ENCODE peak calls at places on chromosome 1, in six cellular contexts. One of them, this sample, is unnamed.

GRCh38 chr1:23444104-23444533 is 19.6 kb upstream of the TCEA3 start:
- DNase-seq in epithelial cell of esophagus: peak; percentile 44
- DNase-seq in cardiac muscle cell: peak; percentile 99
- DNase-seq in fibroblast of mammary gland: peak; percentile 98
- DNase-seq in kidney: no peak
- DNase-seq in AG10803: peak; percentile 98
- DNase-seq in this sample: no peak

GRCh38 chr1:230242317-230242716 is 175.3 kb downstream of the GALNT2 start:
- DNase-seq in cardiac muscle cell: peak; percentile 82
- DNase-seq in epithelial cell of esophagus: no peak
- DNase-seq in AG10803: no peak
- DNase-seq in kidney: no peak
- DNase-seq in fibroblast of mammary gland: peak; percentile 31
- DNase-seq in this sample: no peak

GRCh38 chr1:93516164-93516563 is 68.2 kb downstream of the FNBP1L start:
- DNase-seq in cardiac muscle cell: no peak
- DNase-seq in fibroblast of mammary gland: peak; percentile 8
- DNase-seq in AG10803: no peak
- DNase-seq in kidney: no peak
- DNase-seq in epithelial cell of esophagus: peak; percentile 14
- DNase-seq in this sample: peak; percentile 45

GRCh38 chr1:236301080-236301957 is 19.6 kb upstream of the ERO1B start:
- DNase-seq in fibroblast of mammary gland: no peak
- DNase-seq in epithelial cell of esophagus: no peak
- DNase-seq in AG10803: no peak
- DNase-seq in kidney: no peak
- DNase-seq in cardiac muscle cell: no peak
- DNase-seq in this sample: no peak

GRCh38 chr1:27668808-27669723 is 2.9 kb downstream of the IFI6 start:
- DNase-seq in epithelial cell of esophagus: peak; percentile 74
- DNase-seq in cardiac muscle cell: peak; percentile 73
- DNase-seq in kidney: peak; percentile 91
- DNase-seq in fibroblast of mammary gland: peak; percentile 58
- DNase-seq in AG10803: peak; percentile 52
- DNase-seq in this sample: peak; percentile 85

GRCh38 chr1:240239309-240239708 is 147.6 kb downstream of the FMN2 start:
- DNase-seq in epithelial cell of esophagus: no peak
- DNase-seq in cardiac muscle cell: no peak
- DNase-seq in kidney: no peak
- DNase-seq in AG10803: no peak
- DNase-seq in fibroblast of mammary gland: no peak
- DNase-seq in this sample: no peak

GRCh38 chr1:4963251-4963650 is 308.8 kb downstream of the AJAP1 start:
- DNase-seq in cardiac muscle cell: no peak
- DNase-seq in AG10803: peak; percentile 66
- DNase-seq in kidney: no peak
- DNase-seq in epithelial cell of esophagus: peak; percentile 47
- DNase-seq in fibroblast of mammary gland: peak; percentile 6
- DNase-seq in this sample: no peak

GRCh38 chr1:206608108-206608698 is 4.1 kb downstream of the EIF2D start:
- DNase-seq in kidney: no peak
- DNase-seq in AG10803: peak; percentile 44
- DNase-seq in cardiac muscle cell: peak; percentile 59
- DNase-seq in fibroblast of mammary gland: peak; percentile 55
- DNase-seq in epithelial cell of esophagus: peak; percentile 63
- DNase-seq in this sample: peak; percentile 77

GRCh38 chr1:96370752-96371151 is 350.8 kb upstream of the PTBP2 start:
- DNase-seq in AG10803: peak; percentile 93
- DNase-seq in fibroblast of mammary gland: peak; percentile 91
- DNase-seq in epithelial cell of esophagus: peak; percentile 84
- DNase-seq in cardiac muscle cell: peak; percentile 93
- DNase-seq in kidney: no peak
- DNase-seq in this sample: no peak

DNA sequence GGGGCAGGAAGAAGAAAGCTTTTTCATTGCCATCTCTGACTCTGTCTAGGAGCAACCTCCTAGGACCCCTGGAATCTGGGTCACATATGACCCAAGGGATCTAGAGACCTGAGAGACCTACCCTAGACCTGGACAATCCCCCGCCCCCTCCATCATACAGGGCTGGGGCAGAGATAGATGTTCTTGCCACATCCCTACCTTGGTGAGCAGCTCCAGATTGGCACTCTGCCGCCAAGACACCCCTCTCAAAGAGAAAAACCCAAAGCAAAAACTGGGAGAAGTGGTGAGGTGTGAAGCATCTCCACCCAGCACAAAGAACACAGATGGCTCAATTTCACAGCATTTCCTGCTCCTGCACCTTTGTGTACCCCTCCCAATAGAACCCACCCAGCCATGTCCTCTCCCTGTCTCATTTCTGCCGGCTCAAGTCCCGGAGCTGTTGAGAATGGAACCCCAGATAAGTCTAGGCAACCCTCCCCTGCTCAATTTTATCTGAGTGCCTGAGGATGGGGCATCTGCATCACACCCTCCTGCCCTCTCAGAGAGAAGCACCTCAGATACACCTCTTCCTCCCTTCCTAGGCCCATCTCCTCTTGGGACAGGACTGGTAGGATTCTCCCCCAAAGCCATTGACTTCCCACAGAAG is 1.2 kb downstream of the KIF21B start:
- DNase-seq in fibroblast of mammary gland: no peak
- DNase-seq in AG10803: no peak
- DNase-seq in epithelial cell of esophagus: no peak
- DNase-seq in kidney: peak; percentile 38
- DNase-seq in cardiac muscle cell: no peak
- DNase-seq in this sample: no peak
- H3K4me3 ChIP-seq in fibroblast of mammary gland: no peak overlapping the region
- H3K4me3 ChIP-seq in AG10803: no peak overlapping the region
- H3K4me3 ChIP-seq in epithelial cell of esophagus: no peak overlapping the region
- H3K4me3 ChIP-seq in kidney: peak overlapping the region; percentile 19
- H3K4me3 ChIP-seq in cardiac muscle cell: no peak overlapping the region
- H3K4me3 ChIP-seq in this sample: peak overlapping the region; percentile 82

DNA sequence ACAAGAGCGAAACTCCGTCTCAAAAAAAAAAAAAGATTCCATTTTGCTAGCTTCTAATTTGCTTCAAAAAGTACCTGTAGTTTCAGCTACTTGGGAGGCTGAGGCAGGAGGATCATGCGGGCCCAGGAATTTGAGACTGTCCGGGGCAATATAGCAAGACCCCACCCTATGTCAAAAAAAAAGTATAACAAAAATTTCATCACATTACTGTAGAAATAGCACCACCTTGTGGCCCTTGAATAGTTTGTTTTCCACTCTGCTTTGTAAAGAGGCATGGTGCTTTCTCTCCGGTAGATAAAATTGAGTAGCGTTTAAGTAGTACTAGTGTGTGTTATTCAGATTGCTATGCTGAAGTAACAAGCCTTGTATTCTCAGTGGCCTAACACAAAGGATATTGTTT is 18.2 kb upstream of the MSTO1 start:
- DNase-seq in fibroblast of mammary gland: peak; percentile 78
- DNase-seq in kidney: no peak
- DNase-seq in cardiac muscle cell: peak; percentile 78
- DNase-seq in epithelial cell of esophagus: peak; percentile 71
- DNase-seq in AG10803: peak; percentile 71
- DNase-seq in this sample: peak; percentile 65
- TF ChIP-seq CTCF in fibroblast of mammary gland: peak; percentile 48
- TF ChIP-seq CTCF in kidney: peak; percentile 60
- TF ChIP-seq CTCF in cardiac muscle cell: peak; percentile 46
- TF ChIP-seq CTCF in epithelial cell of esophagus: peak; percentile 58
- TF ChIP-seq CTCF in AG10803: peak; percentile 63
- TF ChIP-seq CTCF in this sample: peak; percentile 44

DNA sequence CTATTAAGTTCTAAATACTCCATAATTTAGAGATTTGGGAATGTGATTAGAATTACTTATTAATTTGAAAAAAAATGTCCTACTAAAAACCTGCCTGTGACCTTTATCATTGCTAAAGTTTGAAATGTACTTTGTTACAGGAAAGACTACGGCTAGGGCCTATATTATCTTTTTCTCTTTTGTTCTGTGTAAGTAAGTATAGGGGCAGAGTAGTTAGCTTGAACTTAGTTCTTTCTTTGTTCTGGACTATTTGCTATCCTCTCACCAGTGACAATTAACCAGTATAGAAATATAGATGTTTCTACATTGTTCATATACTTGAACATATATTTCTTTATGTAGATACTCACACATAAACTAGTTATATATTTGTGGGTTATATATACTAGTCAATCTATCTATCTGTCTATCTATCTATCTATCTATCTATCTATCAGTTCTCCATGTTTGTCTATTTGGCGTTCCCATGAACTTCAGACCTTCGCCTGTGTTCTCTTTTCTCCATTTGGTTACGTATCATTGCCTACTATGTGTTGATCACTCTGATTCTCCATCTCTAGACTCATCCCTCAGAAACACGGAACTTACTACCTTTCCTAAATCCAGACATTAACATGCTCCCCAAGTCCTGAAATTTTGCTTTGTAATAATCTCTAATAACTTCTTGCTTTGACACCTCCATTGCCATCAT is 3.3 kb downstream of the PTPRC start:
- DNase-seq in kidney: no peak
- DNase-seq in fibroblast of mammary gland: no peak
- DNase-seq in AG10803: no peak
- DNase-seq in cardiac muscle cell: no peak
- DNase-seq in epithelial cell of esophagus: no peak
- DNase-seq in this sample: no peak
- H3K4me3 ChIP-seq in kidney: no peak overlapping the region
- H3K4me3 ChIP-seq in fibroblast of mammary gland: no peak overlapping the region
- H3K4me3 ChIP-seq in AG10803: no peak overlapping the region
- H3K4me3 ChIP-seq in cardiac muscle cell: no peak overlapping the region
- H3K4me3 ChIP-seq in epithelial cell of esophagus: no peak overlapping the region
- H3K4me3 ChIP-seq in this sample: peak overlapping the region; percentile 92

DNA sequence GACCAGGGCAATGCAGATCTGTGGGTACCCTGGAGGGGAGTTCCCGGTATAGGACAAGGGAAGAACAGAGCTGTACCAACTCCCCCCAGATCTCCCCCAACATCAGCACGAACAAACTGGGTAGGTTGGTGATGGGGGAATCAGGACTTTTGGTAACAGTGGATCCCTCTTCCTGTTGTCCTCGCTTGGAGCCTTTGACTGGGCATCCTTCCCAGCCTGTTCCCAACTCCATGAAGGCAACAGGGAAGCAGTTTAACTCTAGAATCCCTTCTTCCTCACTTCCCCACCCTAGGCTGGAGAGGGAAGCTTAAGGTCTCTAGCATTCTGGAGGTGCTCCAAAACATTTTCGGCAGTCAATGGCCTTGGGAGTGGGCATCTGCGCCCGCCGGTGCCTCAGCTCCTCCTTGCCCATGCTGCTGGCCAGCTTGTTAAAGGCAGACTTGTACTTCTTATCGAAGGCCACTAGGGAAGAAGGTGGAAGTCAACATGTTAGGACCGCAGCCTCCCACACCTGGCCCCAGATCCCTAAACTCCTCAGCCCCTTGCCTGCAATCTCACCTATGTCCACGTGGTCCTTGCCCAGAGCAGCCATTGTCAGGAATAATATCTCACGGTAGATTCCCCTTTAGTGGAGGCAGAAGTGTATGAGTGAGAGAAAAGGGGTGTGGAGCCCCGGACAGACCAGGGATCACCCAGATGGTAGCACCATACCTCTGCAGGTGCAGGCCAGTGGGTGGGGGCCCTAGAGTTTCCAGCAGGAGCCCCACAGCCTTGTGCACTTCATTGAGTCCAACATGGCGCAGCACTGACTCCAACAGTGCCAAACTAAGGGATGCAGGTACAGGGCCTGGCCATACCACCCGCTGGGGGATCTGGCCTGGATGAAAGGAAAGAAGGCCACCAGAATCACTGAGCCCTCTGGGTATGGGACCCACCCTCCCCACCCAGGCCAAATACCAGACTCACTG is 7.5 kb upstream of the GATAD2B start:
- DNase-seq in epithelial cell of esophagus: no peak
- DNase-seq in cardiac muscle cell: no peak
- DNase-seq in fibroblast of mammary gland: no peak
- DNase-seq in kidney: peak; percentile 39
- DNase-seq in AG10803: no peak
- DNase-seq in this sample: no peak
- TF ChIP-seq CTCF in epithelial cell of esophagus: peak; percentile 8
- TF ChIP-seq CTCF in cardiac muscle cell: no peak
- TF ChIP-seq CTCF in fibroblast of mammary gland: no peak
- TF ChIP-seq CTCF in kidney: no peak
- TF ChIP-seq CTCF in AG10803: no peak
- TF ChIP-seq CTCF in this sample: no peak

GRCh38 chr1:168610111-168610510 is 33.7 kb downstream of the XCL1 start:
- DNase-seq in epithelial cell of esophagus: no peak
- DNase-seq in fibroblast of mammary gland: no peak
- DNase-seq in cardiac muscle cell: no peak
- DNase-seq in AG10803: no peak
- DNase-seq in kidney: no peak
- DNase-seq in this sample: no peak
- H3K4me3 ChIP-seq in epithelial cell of esophagus: no peak overlapping the region
- H3K4me3 ChIP-seq in fibroblast of mammary gland: no peak overlapping the region
- H3K4me3 ChIP-seq in cardiac muscle cell: no peak overlapping the region
- H3K4me3 ChIP-seq in AG10803: no peak overlapping the region
- H3K4me3 ChIP-seq in kidney: no peak overlapping the region
- H3K4me3 ChIP-seq in this sample: no peak overlapping the region

GRCh38 chr1:219066631-219067349 is 106.9 kb upstream of the LYPLAL1 start:
- DNase-seq in kidney: no peak
- DNase-seq in cardiac muscle cell: peak; percentile 77
- DNase-seq in AG10803: peak; percentile 73
- DNase-seq in epithelial cell of esophagus: peak; percentile 56
- DNase-seq in fibroblast of mammary gland: peak; percentile 72
- DNase-seq in this sample: peak; percentile 18
- TF ChIP-seq CTCF in kidney: peak; percentile 40
- TF ChIP-seq CTCF in cardiac muscle cell: peak; percentile 55
- TF ChIP-seq CTCF in AG10803: peak; percentile 51
- TF ChIP-seq CTCF in epithelial cell of esophagus: peak; percentile 56
- TF ChIP-seq CTCF in fibroblast of mammary gland: peak; percentile 56
- TF ChIP-seq CTCF in this sample: peak; percentile 4

GRCh38 chr1:2024887-2025286 is 5.7 kb downstream of the GABRD start:
- DNase-seq in AG10803: no peak
- DNase-seq in kidney: no peak
- DNase-seq in epithelial cell of esophagus: no peak
- DNase-seq in fibroblast of mammary gland: no peak
- DNase-seq in cardiac muscle cell: no peak
- DNase-seq in this sample: no peak
- H3K4me3 ChIP-seq in AG10803: no peak overlapping the region
- H3K4me3 ChIP-seq in kidney: no peak overlapping the region
- H3K4me3 ChIP-seq in epithelial cell of esophagus: no peak overlapping the region
- H3K4me3 ChIP-seq in fibroblast of mammary gland: no peak overlapping the region
- H3K4me3 ChIP-seq in cardiac muscle cell: no peak overlapping the region
- H3K4me3 ChIP-seq in this sample: no peak overlapping the region

GRCh38 chr1:15975358-15975804 is 520 bp downstream of the ZBTB17 start:
- DNase-seq in AG10803: peak; percentile 48
- DNase-seq in fibroblast of mammary gland: peak; percentile 44
- DNase-seq in cardiac muscle cell: peak; percentile 57
- DNase-seq in epithelial cell of esophagus: peak; percentile 56
- DNase-seq in kidney: peak; percentile 86
- DNase-seq in this sample: peak; percentile 83
- TF ChIP-seq CTCF in AG10803: peak; percentile 2
- TF ChIP-seq CTCF in fibroblast of mammary gland: no peak
- TF ChIP-seq CTCF in cardiac muscle cell: no peak
- TF ChIP-seq CTCF in epithelial cell of esophagus: no peak
- TF ChIP-seq CTCF in kidney: no peak
- TF ChIP-seq CTCF in this sample: no peak

This sample was measured in GM12865.